ENCODE peak calls at places on chromosomes 3 and 15, in nine cellular contexts. G, A, E, F, D, Z, M, H and U are unnamed samples.

GRCh38 chr15:74497584-74497983 is 36.6 kb upstream of the UBL7 start:
- DNase-seq in Z (no peak), A (peak; percentile 81), M (peak; percentile 13), H (no peak), E (peak; percentile 57), G (no peak), F (peak; percentile 57), D (no peak), U (no peak)

GRCh38 chr3:51967384-51968174 is at the start of gene PCBP4:
- DNase-seq in A (peak; percentile 28), Z (no peak), D (no peak), G (no peak), E (no peak), M (peak; percentile 22), H (peak; percentile 43), F (peak; percentile 20), U (no peak)

GRCh38 chr3:66144792-66145733 is 75.7 kb upstream of the SLC25A26 start:
- DNase-seq in H (no peak), D (no peak), E (no peak), Z (no peak), F (no peak), A (no peak), G (no peak), M (no peak), U (no peak)

GRCh38 chr15:69160976-69161877 is 792 bp downstream of the GLCE start:
- DNase-seq in D (peak; percentile 68), G (peak; percentile 2), F (peak; percentile 24), A (peak; percentile 13), Z (no peak), H (no peak), M (peak; percentile 43), E (no peak), U (no peak)

GRCh38 chr3:47347217-47347801 is 33.5 kb upstream of the PTPN23 start:
- DNase-seq in F (no peak), E (no peak), D (no peak), A (no peak), H (no peak), Z (peak; percentile 38), G (peak; percentile 29), M (no peak), U (no peak)

GRCh38 chr3:30681276-30682211 is 75.1 kb downstream of the TGFBR2 start:
- DNase-seq in M (no peak), A (no peak), D (peak; percentile 13), G (no peak), H (no peak), Z (no peak), F (no peak), E (no peak), U (no peak)

GRCh38 chr3:10327592-10327991 is 6.7 kb upstream of the SEC13 start:
- DNase-seq in G (no peak), F (no peak), H (no peak), M (no peak), D (no peak), A (no peak), E (no peak), Z (no peak), U (no peak)

GRCh38 chr3:122514123-122515019 is at the start of gene KPNA1:
- DNase-seq in A (peak; percentile 81), E (peak; percentile 75), Z (peak; percentile 70), M (peak; percentile 70), F (peak; percentile 88), H (peak; percentile 79), G (peak; percentile 91), D (peak; percentile 80), U (peak; percentile 94)

GRCh38 chr3:127015282-127016042 is 32.5 kb downstream of the PLXNA1 start:
- DNase-seq in A (no peak), F (no peak), Z (no peak), G (peak; percentile 47), D (no peak), M (peak; percentile 85), E (no peak), H (no peak), U (no peak)

GRCh38 chr15:65868546-65869126 is 655 bp upstream of the RAB11A start:
- DNase-seq in F (no peak), D (no peak), H (no peak), G (no peak), M (no peak), E (peak; percentile 50), Z (no peak), A (no peak), U (no peak)

GRCh38 chr15:77584201-77584600 is 48.5 kb downstream of the LINGO1 start:
- DNase-seq in G (no peak), A (no peak), D (no peak), H (no peak), Z (no peak), M (no peak), E (no peak), F (no peak), U (no peak)

GRCh38 chr3:10173926-10174435 is 9.3 kb downstream of the IRAK2 start:
- DNase-seq in D (peak; percentile 71), E (no peak), A (no peak), F (no peak), M (no peak), Z (peak; percentile 91), H (no peak), G (peak; percentile 46), U (no peak)

GRCh38 chr3:184633185-184633584 is 71.6 kb downstream of the EPHB3 start:
- DNase-seq in A (no peak), G (no peak), M (no peak), H (no peak), F (no peak), E (no peak), Z (no peak), D (no peak), U (no peak)

GRCh38 chr3:129441782-129442181 is 1.8 kb downstream of the IFT122 start:
- DNase-seq in G (no peak), A (no peak), Z (peak; percentile 36), M (no peak), F (no peak), E (peak; percentile 58), H (no peak), D (peak; percentile 11), U (no peak)

GRCh38 chr15:88115529-88116152 is 140.9 kb downstream of the NTRK3 start:
- DNase-seq in D (no peak), Z (no peak), A (no peak), E (peak; percentile 37), M (no peak), F (no peak), H (no peak), G (no peak), U (no peak)

GRCh38 chr15:63502137-63502801 is 2.1 kb upstream of the USP3 start:
- DNase-seq in F (no peak), G (no peak), D (no peak), M (no peak), Z (no peak), E (no peak), A (peak; percentile 57), H (no peak), U (no peak)

GRCh38 chr3:18847583-18848197 is 300.6 kb upstream of the KCNH8 start:
- DNase-seq in Z (no peak), M (no peak), A (peak; percentile 11), E (no peak), G (no peak), F (no peak), H (no peak), D (no peak), U (no peak)

GRCh38 chr3:86793786-86794185 is 197.2 kb downstream of the VGLL3 start:
- DNase-seq in M (no peak), H (no peak), G (no peak), D (no peak), A (no peak), F (no peak), Z (peak; percentile 92), E (no peak), U (no peak)

GRCh38 chr3:109618766-109619378 is 281.5 kb upstream of the DPPA4 start:
- DNase-seq in D (no peak), A (no peak), E (no peak), F (no peak), Z (no peak), H (no peak), G (no peak), M (no peak), U (no peak)

GRCh38 chr3:148600902-148601765 is 96.6 kb upstream of the AGTR1 start:
- DNase-seq in M (no peak), D (no peak), F (no peak), G (no peak), A (no peak), E (no peak), Z (no peak), H (no peak), U (no peak)

GRCh38 chr3:39388741-39389248 is 5.6 kb downstream of the SLC25A38 start:
- DNase-seq in D (no peak), F (no peak), H (no peak), A (no peak), M (no peak), E (no peak), G (peak; percentile 32), Z (no peak), U (no peak)

GRCh38 chr15:26882616-26883365 is 15.9 kb downstream of the GABRA5 start:
- DNase-seq in D (no peak), G (no peak), Z (no peak), M (no peak), H (no peak), F (no peak), A (no peak), E (no peak), U (peak; percentile 64)

GRCh38 chr15:50365570-50365969 is 10.6 kb upstream of the GABPB1 start:
- DNase-seq in A (no peak), E (no peak), M (no peak), H (no peak), Z (no peak), F (no peak), G (no peak), D (no peak), U (no peak)

GRCh38 chr3:170228093-170228766 is 6.0 kb downstream of the PRKCI start:
- DNase-seq in H (no peak), A (no peak), Z (no peak), D (no peak), E (no peak), M (no peak), G (no peak), F (no peak), U (no peak)